ENCODE peak calls at places on chromosomes 5 and 9, in six cellular contexts. U is mucosa of descending colon; Z is CD8-positive, alpha-beta memory T cell; A is adipocyte; B is activated effector memory CD4-positive, alpha-beta T cell treated with anti-CD3 and anti-CD28 coated beads, Interleukin-2, amount 50 U/mL, for 16 hours; C is NCI-H1694. J is an unnamed sample.

GRCh38 chr5:153752890-153753289 is 262.4 kb downstream of the GRIA1 start:
- DNase-seq in B (no peak), A (no peak), C (no peak), Z (no peak), U (no peak), J (peak)

GRCh38 chr5:6539060-6539459 is 90.4 kb downstream of the UBE2QL1 start:
- DNase-seq in Z (no peak), U (no peak), C (no peak), B (no peak), A (no peak), J (no peak)

GRCh38 chr5:179121667-179122111 is 61.5 kb downstream of the ZNF354C start:
- DNase-seq in C (no peak), Z (no peak), U (no peak), B (peak), A (no peak), J (no peak)

GRCh38 chr9:94920439-94920951 is 194.0 kb downstream of the AOPEP start:
- DNase-seq in A (peak), B (no peak), Z (no peak), U (peak), C (no peak), J (peak)

GRCh38 chr5:128212206-128212788 is 128.7 kb downstream of the SLC12A2 start:
- DNase-seq in A (no peak), B (no peak), Z (no peak), C (no peak), U (no peak), J (no peak)

GRCh38 chr5:88669314-88669713 is 213.7 kb downstream of the MEF2C start:
- DNase-seq in A (no peak), B (no peak), C (no peak), Z (no peak), U (no peak), J (no peak)

GRCh38 chr9:18238254-18238653 is 235.7 kb upstream of the ADAMTSL1 start:
- DNase-seq in Z (no peak), A (peak), U (no peak), B (no peak), C (no peak), J (peak)

GRCh38 chr5:152701305-152701704 is 296.2 kb upstream of the NMUR2 start:
- DNase-seq in B (no peak), C (no peak), A (no peak), U (no peak), Z (no peak), J (no peak)

GRCh38 chr9:123267481-123268239 is 726 bp downstream of the STRBP start:
- DNase-seq in B (no peak), Z (no peak), A (no peak), U (peak), C (no peak), J (no peak)

GRCh38 chr5:9544056-9544455 is 1.8 kb downstream of the SEMA5A start:
- DNase-seq in B (no peak), C (no peak), Z (no peak), U (no peak), A (peak), J (peak)

GRCh38 chr5:33713087-33713486 is 178.7 kb downstream of the ADAMTS12 start:
- DNase-seq in A (no peak), U (no peak), Z (no peak), C (no peak), B (no peak), J (no peak)

GRCh38 chr5:41935544-41935943 is 10.5 kb downstream of the FBXO4 start:
- DNase-seq in Z (no peak), C (no peak), A (no peak), U (no peak), B (no peak), J (no peak)

GRCh38 chr9:130042406-130042930 is 521 bp downstream of the FNBP1 start:
- DNase-seq in U (peak), C (no peak), B (peak), Z (peak), A (peak), J (no peak)

GRCh38 chr5:93899026-93899600 is 157.7 kb upstream of the POU5F2 start:
- DNase-seq in C (no peak), Z (no peak), B (no peak), A (peak), U (no peak), J (no peak)

GRCh38 chr9:93678199-93679019 is 102.0 kb downstream of the PHF2 start:
- DNase-seq in A (no peak), U (peak), B (peak), Z (no peak), C (no peak), J (no peak)

GRCh38 chr5:137344723-137345322 is 154.3 kb downstream of the SPOCK1 start:
- DNase-seq in Z (no peak), A (peak), C (peak), U (no peak), B (no peak), J (peak)

GRCh38 chr5:38831909-38832308 is 13.9 kb upstream of the OSMR start:
- DNase-seq in B (no peak), C (peak), U (no peak), A (peak), Z (no peak), J (peak)

GRCh38 chr9:28207657-28208056 is 634.4 kb upstream of the C9orf72 start:
- DNase-seq in B (no peak), U (no peak), A (no peak), Z (no peak), C (peak), J (no peak)

GRCh38 chr5:160165137-160166068 is 46.2 kb upstream of the PWWP2A start:
- DNase-seq in Z (no peak), C (peak), U (peak), A (peak), B (no peak), J (peak)

GRCh38 chr5:45385321-45386058 is 310.7 kb downstream of the HCN1 start:
- DNase-seq in U (no peak), B (no peak), A (no peak), Z (no peak), C (no peak), J (peak)

GRCh38 chr9:95025213-95026170 is 292.0 kb downstream of the FANCC start:
- DNase-seq in U (peak), C (no peak), A (peak), B (no peak), Z (no peak), J (peak)

GRCh38 chr5:72338810-72339209 is 18.6 kb downstream of the PTCD2 start:
- DNase-seq in B (no peak), Z (no peak), C (no peak), U (no peak), A (no peak), J (no peak)

GRCh38 chr9:80649001-80649420 is 1040.3 kb downstream of the TLE1 start:
- DNase-seq in U (no peak), B (no peak), Z (no peak), C (no peak), A (peak), J (peak)

GRCh38 chr5:969421-969839 is 39.2 kb upstream of the NKD2 start:
- DNase-seq in C (peak), B (no peak), A (peak), U (no peak), Z (no peak), J (peak)

GRCh38 chr9:72203205-72203803 is 54.1 kb downstream of the GDA start:
- DNase-seq in C (peak), B (no peak), A (peak), U (no peak), Z (no peak), J (peak)

J was measured in AG10803.